ENCODE peak calls at places on chromosomes 6 and 20, in four cellular contexts. One of them, this sample, is unnamed.

GRCh38 chr20:25580711-25581110 is 4.6 kb downstream of the NINL start:
- DNase-seq in AG04450: no peak
- DNase-seq in breast epithelium: no peak
- DNase-seq in suprapubic skin: no peak
- DNase-seq in this sample: no peak

GRCh38 chr6:111661541-111662041 is 55.9 kb upstream of the TRAF3IP2 start:
- DNase-seq in suprapubic skin: no peak
- DNase-seq in AG04450: no peak
- DNase-seq in breast epithelium: no peak
- DNase-seq in this sample: no peak

GRCh38 chr6:50816115-50816675 is 2.5 kb upstream of the TFAP2B start:
- DNase-seq in suprapubic skin: no peak
- DNase-seq in AG04450: peak
- DNase-seq in breast epithelium: peak
- DNase-seq in this sample: peak

GRCh38 chr20:3364323-3365013 is 43.0 kb downstream of the DNAAF9 start:
- DNase-seq in breast epithelium: no peak
- DNase-seq in suprapubic skin: no peak
- DNase-seq in AG04450: no peak
- DNase-seq in this sample: no peak

GRCh38 chr20:43910564-43910963 is 4.1 kb upstream of the TOX2 start:
- DNase-seq in AG04450: no peak
- DNase-seq in breast epithelium: no peak
- DNase-seq in suprapubic skin: no peak
- DNase-seq in this sample: no peak

GRCh38 chr6:116298273-116298672 is 18.5 kb upstream of the TSPYL1 start:
- DNase-seq in AG04450: no peak
- DNase-seq in breast epithelium: no peak
- DNase-seq in suprapubic skin: no peak
- DNase-seq in this sample: no peak

GRCh38 chr6:170459451-170459850 is 93.7 kb downstream of the PSMB1 start:
- DNase-seq in AG04450: no peak
- DNase-seq in breast epithelium: no peak
- DNase-seq in suprapubic skin: no peak
- DNase-seq in this sample: peak

GRCh38 chr20:38536310-38536709 is 44.7 kb upstream of the ADIG start:
- DNase-seq in suprapubic skin: no peak
- DNase-seq in breast epithelium: no peak
- DNase-seq in AG04450: no peak
- DNase-seq in this sample: no peak

GRCh38 chr6:61886608-61887259 is 399.3 kb downstream of the KHDRBS2 start:
- DNase-seq in suprapubic skin: no peak
- DNase-seq in breast epithelium: no peak
- DNase-seq in AG04450: no peak
- DNase-seq in this sample: no peak
- TF ChIP-seq CTCF in suprapubic skin: no peak
- TF ChIP-seq CTCF in breast epithelium: no peak
- TF ChIP-seq CTCF in AG04450: no peak
- TF ChIP-seq CTCF in this sample: peak

DNA sequence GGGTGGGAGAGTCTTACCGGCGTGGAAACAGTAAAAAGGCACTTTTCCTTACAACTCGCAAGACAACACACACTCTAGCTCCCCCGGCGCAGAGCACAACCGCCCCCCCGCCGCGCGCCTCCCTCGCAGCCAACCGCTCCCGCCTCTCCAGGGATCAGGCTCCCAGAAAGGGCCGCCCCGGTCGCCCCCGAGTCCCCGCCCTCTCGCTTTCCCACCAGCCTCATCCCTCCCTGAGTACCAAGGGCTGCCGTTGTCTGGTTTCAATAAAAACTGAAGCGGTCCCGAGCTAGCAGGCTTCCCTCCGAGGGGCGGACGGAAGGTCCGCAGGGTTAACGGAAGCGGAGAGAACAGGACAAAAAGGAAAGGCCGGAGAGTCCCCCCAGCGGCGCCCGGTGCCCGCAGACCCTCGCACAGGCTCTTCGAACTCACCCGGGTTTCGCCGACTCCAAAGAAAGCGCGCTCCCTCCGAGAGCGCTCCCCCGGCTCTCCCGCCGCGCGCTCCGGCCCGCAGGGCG is 772 bp downstream of the ELOVL5 start:
- DNase-seq in suprapubic skin: peak
- DNase-seq in breast epithelium: peak
- DNase-seq in AG04450: no peak
- DNase-seq in this sample: no peak
- TF ChIP-seq CTCF in suprapubic skin: no peak
- TF ChIP-seq CTCF in breast epithelium: no peak
- TF ChIP-seq CTCF in AG04450: no peak
- TF ChIP-seq CTCF in this sample: no peak

GRCh38 chr6:20947977-20948376 is 413.7 kb downstream of the CDKAL1 start:
- DNase-seq in suprapubic skin: no peak
- DNase-seq in AG04450: no peak
- DNase-seq in breast epithelium: no peak
- DNase-seq in this sample: no peak

GRCh38 chr6:20946890-20947289 is 412.6 kb downstream of the CDKAL1 start:
- DNase-seq in suprapubic skin: no peak
- DNase-seq in AG04450: no peak
- DNase-seq in breast epithelium: no peak
- DNase-seq in this sample: no peak

GRCh38 chr6:20948531-20948930 is 414.3 kb downstream of the CDKAL1 start:
- DNase-seq in breast epithelium: no peak
- DNase-seq in suprapubic skin: no peak
- DNase-seq in AG04450: no peak
- DNase-seq in this sample: no peak

GRCh38 chr6:20943922-20944321 is 409.7 kb downstream of the CDKAL1 start:
- DNase-seq in breast epithelium: no peak
- DNase-seq in suprapubic skin: no peak
- DNase-seq in AG04450: no peak
- DNase-seq in this sample: no peak

GRCh38 chr6:20946037-20946436 is 411.8 kb downstream of the CDKAL1 start:
- DNase-seq in breast epithelium: no peak
- DNase-seq in AG04450: no peak
- DNase-seq in suprapubic skin: no peak
- DNase-seq in this sample: no peak
- TF ChIP-seq CTCF in breast epithelium: no peak
- TF ChIP-seq CTCF in AG04450: peak
- TF ChIP-seq CTCF in suprapubic skin: no peak
- TF ChIP-seq CTCF in this sample: peak

GRCh38 chr20:10961651-10962288 is 288.0 kb upstream of the JAG1 start:
- DNase-seq in breast epithelium: no peak
- DNase-seq in suprapubic skin: no peak
- DNase-seq in AG04450: no peak
- DNase-seq in this sample: no peak
- TF ChIP-seq CTCF in breast epithelium: no peak
- TF ChIP-seq CTCF in suprapubic skin: no peak
- TF ChIP-seq CTCF in AG04450: no peak
- TF ChIP-seq CTCF in this sample: peak

DNA sequence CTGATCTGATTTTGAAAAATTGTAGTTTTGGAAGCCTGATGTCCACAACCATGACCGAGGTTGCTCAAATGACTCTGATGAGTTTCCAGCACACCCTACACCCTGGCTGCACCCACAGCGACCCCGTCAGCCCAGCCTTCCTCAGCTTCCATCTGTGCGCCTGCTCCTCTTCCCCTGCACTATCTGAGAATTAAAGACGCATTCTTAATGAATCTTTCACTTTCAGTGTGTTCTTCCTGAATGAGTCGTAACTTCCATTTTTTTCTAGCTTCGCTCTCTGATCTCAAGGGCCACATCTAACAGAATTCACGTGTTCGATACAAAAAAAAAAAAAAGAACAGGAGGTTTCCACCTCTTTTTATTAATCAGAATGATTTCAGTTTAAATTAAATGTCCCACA is 21.3 kb upstream of the RREB1 start:
- DNase-seq in suprapubic skin: no peak
- DNase-seq in breast epithelium: no peak
- DNase-seq in AG04450: no peak
- DNase-seq in this sample: no peak
- TF ChIP-seq CTCF in suprapubic skin: no peak
- TF ChIP-seq CTCF in breast epithelium: no peak
- TF ChIP-seq CTCF in AG04450: no peak
- TF ChIP-seq CTCF in this sample: no peak

GRCh38 chr6:15775741-15776140 is 112.9 kb upstream of the DTNBP1 start:
- DNase-seq in AG04450: no peak
- DNase-seq in breast epithelium: no peak
- DNase-seq in suprapubic skin: no peak
- DNase-seq in this sample: no peak

GRCh38 chr6:15769471-15770088 is 106.8 kb upstream of the DTNBP1 start:
- DNase-seq in breast epithelium: no peak
- DNase-seq in suprapubic skin: no peak
- DNase-seq in AG04450: no peak
- DNase-seq in this sample: no peak

GRCh38 chr6:15774011-15774410 is 111.2 kb upstream of the DTNBP1 start:
- DNase-seq in AG04450: no peak
- DNase-seq in breast epithelium: no peak
- DNase-seq in suprapubic skin: no peak
- DNase-seq in this sample: no peak

GRCh38 chr6:15775076-15775634 is 112.3 kb upstream of the DTNBP1 start:
- DNase-seq in AG04450: no peak
- DNase-seq in suprapubic skin: no peak
- DNase-seq in breast epithelium: no peak
- DNase-seq in this sample: no peak

DNA sequence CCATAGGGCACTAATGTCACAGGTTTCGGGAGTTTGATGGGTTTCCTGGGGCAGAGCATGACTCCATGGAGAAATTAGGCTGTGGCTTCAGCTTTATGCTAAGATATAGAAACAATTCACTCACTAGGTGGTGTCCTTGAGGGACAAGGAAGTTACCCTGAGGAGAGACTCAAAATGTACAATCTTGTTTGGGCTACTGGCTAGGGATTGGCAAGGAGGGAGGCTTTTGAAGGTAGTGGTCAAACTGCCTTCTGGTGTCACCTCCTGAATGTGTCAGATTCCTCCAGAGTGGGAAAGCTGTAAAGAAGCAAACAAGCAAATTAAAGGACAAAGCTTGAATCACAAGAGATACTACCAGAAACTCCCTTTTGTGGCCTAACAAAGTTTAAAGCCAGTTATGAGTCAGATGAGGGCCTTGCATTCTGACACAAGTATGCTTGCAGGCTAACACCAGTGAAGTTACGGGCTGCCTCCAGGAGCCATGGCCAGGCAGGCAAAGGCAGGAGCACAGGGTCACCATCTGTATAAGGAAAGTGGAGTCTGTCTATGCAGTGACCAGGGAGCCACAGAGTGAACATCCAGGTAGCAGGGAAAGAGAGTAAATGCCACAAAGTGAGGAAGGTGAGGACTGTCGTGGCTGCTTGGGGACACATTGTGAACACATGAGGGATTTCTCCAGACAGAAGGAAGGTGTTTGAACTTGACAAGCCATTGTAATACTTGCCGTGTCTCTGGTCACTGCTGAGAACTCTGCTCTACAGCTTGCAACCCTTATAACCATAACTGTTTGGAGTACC is 107.7 kb upstream of the DTNBP1 start:
- DNase-seq in breast epithelium: no peak
- DNase-seq in suprapubic skin: no peak
- DNase-seq in AG04450: no peak
- DNase-seq in this sample: no peak
- TF ChIP-seq CTCF in breast epithelium: no peak
- TF ChIP-seq CTCF in suprapubic skin: no peak
- TF ChIP-seq CTCF in AG04450: no peak
- TF ChIP-seq CTCF in this sample: no peak

DNA sequence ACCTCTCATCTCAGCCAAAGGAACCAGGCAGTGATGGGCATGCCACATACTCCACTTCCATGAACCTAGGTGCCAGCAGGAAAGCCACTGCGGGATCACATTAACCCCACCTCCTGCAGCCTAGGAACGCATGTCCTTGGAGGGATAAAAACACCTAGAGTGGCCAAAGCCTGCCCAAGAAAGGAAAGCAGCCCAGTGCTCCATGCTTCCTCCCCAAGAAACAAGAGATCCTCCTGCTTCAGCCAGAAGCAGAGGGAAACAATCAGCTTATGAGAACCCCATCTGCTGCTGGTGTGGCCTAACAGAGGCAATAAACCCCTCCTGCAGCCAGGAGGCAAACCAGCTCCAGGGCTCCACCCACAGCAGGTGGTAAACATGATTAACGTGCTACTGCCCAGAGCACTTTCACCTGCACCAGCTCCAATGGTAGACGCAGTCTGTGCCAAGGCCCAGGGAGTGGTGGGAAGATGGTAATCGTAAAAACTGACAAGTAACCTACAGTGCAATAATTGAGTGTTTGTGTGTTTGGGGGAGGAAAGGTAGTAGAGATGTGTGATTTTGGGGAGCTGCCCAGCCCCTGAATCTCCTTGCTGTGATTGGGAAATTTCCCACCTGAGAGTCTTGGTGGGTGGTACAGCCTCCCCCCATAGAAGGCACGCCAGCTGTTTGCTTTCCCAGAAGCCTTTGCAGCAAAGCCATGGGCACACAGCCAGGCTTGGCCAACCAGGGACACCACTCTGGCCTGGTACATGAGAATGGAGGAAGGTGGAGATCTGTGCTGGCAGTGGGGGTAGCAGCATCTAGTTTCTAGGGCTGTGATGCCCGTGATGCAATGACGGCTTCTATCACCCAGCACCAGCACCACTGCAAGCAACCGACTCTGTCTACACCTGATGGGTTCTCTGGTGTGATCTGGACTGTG is 50.6 kb upstream of the TBC1D7 start:
- DNase-seq in AG04450: no peak
- DNase-seq in suprapubic skin: peak
- DNase-seq in breast epithelium: peak
- DNase-seq in this sample: no peak
- TF ChIP-seq CTCF in AG04450: no peak
- TF ChIP-seq CTCF in suprapubic skin: no peak
- TF ChIP-seq CTCF in breast epithelium: no peak
- TF ChIP-seq CTCF in this sample: no peak

GRCh38 chr6:120411394-120411793 is 922.9 kb downstream of the TBC1D32 start:
- DNase-seq in suprapubic skin: no peak
- DNase-seq in AG04450: no peak
- DNase-seq in breast epithelium: no peak
- DNase-seq in this sample: no peak

GRCh38 chr6:120410586-120410985 is 923.7 kb downstream of the TBC1D32 start:
- DNase-seq in breast epithelium: no peak
- DNase-seq in suprapubic skin: no peak
- DNase-seq in AG04450: no peak
- DNase-seq in this sample: no peak

GRCh38 chr6:120407696-120408095 is 926.6 kb downstream of the TBC1D32 start:
- DNase-seq in suprapubic skin: no peak
- DNase-seq in breast epithelium: no peak
- DNase-seq in AG04450: no peak
- DNase-seq in this sample: no peak

DNA sequence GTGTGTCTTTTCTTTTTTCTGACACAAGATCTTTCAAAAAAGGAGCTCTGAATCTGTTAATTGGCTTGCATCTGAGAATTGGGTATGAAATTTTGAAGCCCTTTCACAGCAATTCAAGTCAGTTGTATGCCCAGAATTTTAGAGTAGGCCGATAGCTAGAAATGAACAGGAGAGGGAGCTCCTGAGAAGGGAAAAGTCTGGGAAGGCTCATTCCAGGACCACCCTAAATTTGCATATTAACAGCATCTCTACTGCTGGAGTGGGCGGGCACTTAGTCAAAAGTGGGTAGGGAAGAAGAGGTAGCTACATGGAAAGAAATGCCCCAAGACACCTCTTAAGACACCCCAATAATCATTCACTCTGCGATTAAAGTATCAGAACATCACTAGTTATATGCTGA is 928.3 kb downstream of the TBC1D32 start:
- DNase-seq in AG04450: no peak
- DNase-seq in suprapubic skin: no peak
- DNase-seq in breast epithelium: no peak
- DNase-seq in this sample: no peak
- TF ChIP-seq CTCF in AG04450: no peak
- TF ChIP-seq CTCF in suprapubic skin: no peak
- TF ChIP-seq CTCF in breast epithelium: no peak
- TF ChIP-seq CTCF in this sample: peak

GRCh38 chr20:16368645-16369292 is 204.5 kb downstream of the KIF16B start:
- DNase-seq in suprapubic skin: no peak
- DNase-seq in breast epithelium: no peak
- DNase-seq in AG04450: peak
- DNase-seq in this sample: peak
- TF ChIP-seq CTCF in suprapubic skin: no peak
- TF ChIP-seq CTCF in breast epithelium: no peak
- TF ChIP-seq CTCF in AG04450: no peak
- TF ChIP-seq CTCF in this sample: no peak